ENCODE peak calls at places on chromosomes 11 and 22, in nine cellular contexts. P is CD4-positive, alpha-beta T cell; K is activated CD8-positive, alpha-beta memory T cell treated with anti-CD3 and anti-CD28 coated beads for 24 hours; C is esophagus squamous epithelium; O is kidney; M is cardiac muscle cell; D is stimulated activated CD4-positive, alpha-beta T cell treated with anti-CD3 and anti-CD28 coated beads, Interleukin-1b, Interleukin-23, amount 100 ng/mL, for 1 hour; X is glutamatergic neuron; I is stimulated activated CD8-positive, alpha-beta memory T cell treated with anti-CD3 and anti-CD28 coated beads, Interleukin-15, amount 100 ng/mL, for 24 hours. F is an unnamed sample.

GRCh38 chr22:32850591-32851517 is 49.3 kb downstream of the TIMP3 start:
- DNase-seq in M (no peak), P (no peak), I (no peak), D (no peak), O (no peak), C (no peak), K (no peak), X (no peak), F (no peak)

GRCh38 chr11:34926101-34926830 is 9.8 kb downstream of the PDHX start:
- DNase-seq in C (no peak), D (no peak), K (no peak), P (no peak), M (peak), X (no peak), I (no peak), O (no peak), F (no peak)

GRCh38 chr11:33723238-33723881 is 12.9 kb downstream of the CD59 start:
- DNase-seq in O (no peak), I (no peak), P (no peak), D (no peak), M (no peak), C (no peak), X (no peak), K (no peak), F (no peak)

GRCh38 chr11:128872094-128872493 is 5.0 kb upstream of the KCNJ1 start:
- DNase-seq in I (no peak), X (no peak), P (no peak), D (no peak), K (no peak), O (no peak), M (no peak), C (no peak), F (no peak)

GRCh38 chr11:123681007-123681406 is 26.6 kb upstream of the SCN3B start:
- DNase-seq in O (no peak), K (no peak), X (no peak), C (no peak), D (no peak), M (no peak), I (no peak), P (no peak), F (no peak)

GRCh38 chr11:77406396-77406795 is 67.5 kb downstream of the PAK1 start:
- DNase-seq in M (no peak), D (no peak), X (no peak), O (no peak), C (no peak), P (no peak), K (no peak), I (no peak), F (no peak)

GRCh38 chr22:32754413-32755041 is 47.0 kb upstream of the TIMP3 start:
- DNase-seq in X (no peak), C (no peak), I (no peak), P (no peak), K (no peak), D (no peak), M (no peak), O (no peak), F (no peak)

GRCh38 chr11:71223671-71224660 is 28.4 kb downstream of the SHANK2 start:
- DNase-seq in O (no peak), C (no peak), I (no peak), P (no peak), X (no peak), D (no peak), K (no peak), M (no peak), F (peak)

GRCh38 chr11:10331548-10332289 is 26.8 kb downstream of the ADM start:
- DNase-seq in X (no peak), M (no peak), D (no peak), K (no peak), C (no peak), I (no peak), O (no peak), P (no peak), F (no peak)

GRCh38 chr11:126917531-126918204 is 82.9 kb downstream of the KIRREL3 start:
- DNase-seq in C (no peak), M (no peak), K (no peak), I (no peak), P (no peak), X (no peak), D (no peak), O (no peak), F (no peak)

GRCh38 chr22:39349506-39349966 is 255 bp upstream of the SYNGR1 start:
- DNase-seq in I (no peak), D (no peak), O (no peak), K (peak), C (no peak), P (no peak), X (peak), M (peak), F (no peak)

GRCh38 chr11:122201126-122201525 is 85.1 kb upstream of the BLID start:
- DNase-seq in M (no peak), P (no peak), X (no peak), I (no peak), C (no peak), O (no peak), K (no peak), D (no peak), F (no peak)